ENCODE peak calls at places on chromosomes 7 and 10, in ten cellular contexts. P is heart left ventricle; J is A549; B is neural progenitor cell; Y is fibroblast of villous mesenchyme; U is naive thymus-derived CD4-positive, alpha-beta T cell; G is Panc1; N is foreskin fibroblast; I is ovary; S is fibroblast of lung. F is an unnamed sample.

GRCh38 chr10:114571316-114571999 is 86.6 kb downstream of the ABLIM1 start:
- DNase-seq in P (no peak), J (no peak), B (no peak), Y (no peak), U (no peak), G (no peak), N (no peak), I (no peak), S (no peak), F (no peak)

GRCh38 chr10:44118500-44118899 is 266.4 kb downstream of the CXCL12 start:
- DNase-seq in P (no peak), J (no peak), B (no peak), Y (no peak), U (no peak), G (no peak), N (no peak), I (no peak), S (no peak), F (no peak)

GRCh38 chr7:42736931-42737330 is 174.9 kb downstream of the C7orf25 start:
- DNase-seq in P (no peak), J (peak; percentile 14), B (peak; percentile 16), Y (no peak), U (no peak), G (no peak), N (no peak), I (no peak), S (no peak), F (no peak)

GRCh38 chr10:95459446-95459845 is 101.7 kb downstream of the SORBS1 start:
- DNase-seq in P (no peak), J (no peak), B (no peak), Y (no peak), U (no peak), G (no peak), N (no peak), I (no peak), S (peak; percentile 43), F (no peak)

GRCh38 chr10:116831790-116832189 is 17.5 kb upstream of the ENO4 start:
- DNase-seq in P (no peak), J (no peak), B (no peak), Y (no peak), U (no peak), G (no peak), N (no peak), I (no peak), S (no peak), F (no peak)

GRCh38 chr7:150988230-150989226 is 2.3 kb upstream of the NOS3 start:
- DNase-seq in P (peak; percentile 83), J (peak; percentile 36), B (peak; percentile 84), Y (peak; percentile 48), U (peak; percentile 55), G (no peak), N (no peak), I (peak; percentile 78), S (no peak), F (no peak)

GRCh38 chr10:104678658-104679057 is 37.6 kb downstream of the SORCS3 start:
- DNase-seq in P (no peak), J (no peak), B (no peak), Y (no peak), U (no peak), G (no peak), N (no peak), I (no peak), S (no peak), F (no peak)

GRCh38 chr10:91891285-91892001 is 17.8 kb downstream of the FGFBP3 start:
- DNase-seq in P (no peak), J (peak; percentile 80), B (no peak), Y (peak; percentile 96), U (no peak), G (peak; percentile 95), N (peak; percentile 96), I (no peak), S (peak; percentile 94), F (peak; percentile 22)

GRCh38 chr10:125035136-125035535 is 93.2 kb downstream of the ZRANB1 start:
- DNase-seq in P (no peak), J (peak; percentile 40), B (no peak), Y (peak; percentile 97), U (no peak), G (no peak), N (peak; percentile 90), I (no peak), S (peak; percentile 95), F (peak; percentile 95)

GRCh38 chr7:116863168-116863670 is 832 bp downstream of the CAPZA2 start:
- DNase-seq in P (peak; percentile 22), J (peak; percentile 31), B (peak; percentile 62), Y (peak; percentile 39), U (no peak), G (no peak), N (no peak), I (peak; percentile 41), S (peak; percentile 44), F (peak; percentile 46)

GRCh38 chr7:121519548-121520521 is 123.7 kb upstream of the FAM3C start:
- DNase-seq in P (peak; percentile 37), J (no peak), B (no peak), Y (peak; percentile 20), U (no peak), G (no peak), N (no peak), I (no peak), S (no peak), F (peak; percentile 17)

DNA sequence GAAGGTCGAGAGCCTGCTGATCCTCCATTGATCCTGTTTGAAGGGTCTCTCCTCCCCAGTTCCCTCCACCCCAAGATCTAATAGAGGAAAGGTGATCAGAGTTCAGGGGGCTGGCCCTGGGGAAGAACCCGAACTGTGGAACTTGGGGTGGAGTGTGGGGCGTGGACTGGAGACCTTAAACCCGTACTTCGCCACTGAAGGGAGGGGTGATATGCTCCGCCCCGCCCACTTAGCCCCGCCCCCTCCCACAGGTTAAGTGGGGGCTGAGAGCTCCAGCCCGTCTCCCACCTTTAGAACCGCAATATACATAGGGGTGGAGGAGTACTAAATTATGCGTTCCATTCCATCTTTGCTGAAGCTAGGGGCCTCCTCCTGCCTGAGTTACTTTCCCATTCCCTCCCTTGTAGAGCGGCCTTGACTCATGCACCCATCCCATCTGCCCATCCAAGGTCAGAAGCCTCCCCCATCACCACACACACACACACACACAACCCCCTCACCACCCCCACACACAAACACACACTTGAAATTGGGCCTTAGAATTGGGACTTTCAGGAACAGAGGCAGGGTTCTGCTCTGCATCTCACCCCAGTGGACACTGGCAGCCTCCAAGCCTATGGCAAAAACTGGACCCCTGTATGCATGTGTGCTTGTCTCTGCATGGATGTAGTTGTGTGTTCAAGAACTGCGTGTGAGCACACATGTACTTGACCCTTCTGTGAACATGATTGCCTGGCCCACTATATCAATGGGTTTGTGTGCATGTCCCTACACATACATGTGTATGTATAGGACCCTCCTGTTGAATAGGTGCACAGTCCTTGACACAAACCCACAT is 991 bp downstream of the SEMA4G start:
- DNase-seq in P (no peak), J (peak; percentile 45), B (peak; percentile 42), Y (no peak), U (peak; percentile 39), G (no peak), N (no peak), I (peak; percentile 57), S (no peak), F (no peak)
- H3K4me3 ChIP-seq in P (peak overlapping the region; percentile 64), J (peak overlapping the region; percentile 84), B (peak overlapping the region; percentile 69), Y (peak overlapping the region; percentile 71), U (peak overlapping the region; percentile 43), G (peak overlapping the region; percentile 56), N (peak overlapping the region; percentile 62), I (peak overlapping the region; percentile 76), S (no peak overlapping the region), F (peak overlapping the region; percentile 48)

GRCh38 chr10:7477538-7478334 is 66.9 kb upstream of the SFMBT2 start:
- DNase-seq in P (no peak), J (no peak), B (no peak), Y (no peak), U (no peak), G (no peak), N (no peak), I (no peak), S (no peak), F (no peak)
- H3K4me3 ChIP-seq in P (no peak overlapping the region), J (no peak overlapping the region), B (no peak overlapping the region), Y (no peak overlapping the region), U (no peak overlapping the region), G (no peak overlapping the region), N (no peak overlapping the region), I (no peak overlapping the region), S (no peak overlapping the region), F (no peak overlapping the region)

GRCh38 chr7:128826512-128826911 is 3.7 kb upstream of the FLNC start:
- DNase-seq in P (no peak), J (no peak), B (no peak), Y (no peak), U (no peak), G (no peak), N (no peak), I (no peak), S (no peak), F (no peak)

GRCh38 chr7:128826916-128827247 is 3.3 kb upstream of the FLNC start:
- DNase-seq in P (no peak), J (no peak), B (no peak), Y (no peak), U (no peak), G (no peak), N (no peak), I (no peak), S (no peak), F (no peak)

GRCh38 chr7:128827248-128827958 is 2.8 kb upstream of the FLNC start:
- DNase-seq in P (peak; percentile 70), J (no peak), B (peak; percentile 43), Y (peak; percentile 61), U (no peak), G (peak; percentile 71), N (peak; percentile 83), I (peak; percentile 20), S (peak; percentile 83), F (peak; percentile 83)

GRCh38 chr7:128829391-128830166 is 627 bp upstream of the FLNC start:
- DNase-seq in P (peak; percentile 65), J (no peak), B (peak; percentile 24), Y (no peak), U (no peak), G (peak; percentile 47), N (peak; percentile 62), I (peak; percentile 52), S (peak; percentile 55), F (peak; percentile 55)

DNA sequence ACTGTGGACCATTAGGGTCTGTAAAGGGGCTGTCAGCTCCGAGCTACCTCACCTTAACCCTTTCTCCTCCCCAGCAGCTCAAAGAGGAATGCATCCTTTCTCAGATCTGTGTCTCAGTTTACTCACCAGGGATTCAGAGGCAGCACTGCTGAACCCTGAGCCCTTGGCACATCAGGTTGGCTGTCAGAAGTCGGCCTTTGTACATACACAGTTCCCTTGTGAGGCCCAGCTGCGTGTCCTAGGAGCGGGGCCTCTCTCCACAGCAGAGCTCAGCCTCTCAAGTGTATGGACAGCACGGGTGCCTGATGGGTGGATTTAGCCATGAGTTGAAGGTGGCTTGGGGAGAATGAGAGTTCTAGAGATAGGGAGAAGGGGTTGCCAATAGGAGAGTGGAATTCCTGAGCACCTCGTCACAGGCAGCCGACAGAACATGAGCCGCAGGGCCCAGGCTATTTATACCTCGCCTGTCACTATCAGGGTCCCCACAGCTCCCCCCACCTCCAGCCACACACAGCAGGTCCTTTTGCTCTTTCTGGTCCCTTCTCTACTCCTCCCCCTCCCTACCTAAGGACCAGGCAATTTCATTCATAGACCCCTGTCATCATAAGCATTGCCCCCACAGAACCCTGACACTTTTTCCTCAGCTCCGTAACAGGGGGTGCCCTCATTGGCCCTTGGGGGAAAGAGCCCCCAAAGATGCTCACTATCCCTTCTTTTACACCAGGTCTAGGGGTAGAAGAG is 2.1 kb upstream of the FLNC start:
- DNase-seq in P (peak; percentile 80), J (no peak), B (peak; percentile 20), Y (peak; percentile 64), U (no peak), G (peak; percentile 64), N (peak; percentile 75), I (no peak), S (peak; percentile 67), F (peak; percentile 73)
- H3K4me3 ChIP-seq in P (peak overlapping the region; percentile 37), J (no peak overlapping the region), B (no peak overlapping the region), Y (no peak overlapping the region), U (no peak overlapping the region), G (no peak overlapping the region), N (no peak overlapping the region), I (no peak overlapping the region), S (no peak overlapping the region), F (no peak overlapping the region)

GRCh38 chr10:58781873-58782488 is 269.3 kb downstream of the BICC1 start:
- DNase-seq in P (no peak), J (peak; percentile 54), B (peak; percentile 56), Y (peak; percentile 57), U (no peak), G (peak; percentile 52), N (peak; percentile 46), I (no peak), S (peak; percentile 65), F (peak; percentile 58)
- H3K4me3 ChIP-seq in P (no peak overlapping the region), J (no peak overlapping the region), B (no peak overlapping the region), Y (no peak overlapping the region), U (no peak overlapping the region), G (no peak overlapping the region), N (no peak overlapping the region), I (no peak overlapping the region), S (no peak overlapping the region), F (no peak overlapping the region)

F was measured in astrocyte of the spinal cord.